ENCODE peak calls at places on chromosomes 5 and 9, in five cellular contexts. D is astrocyte, O is mammary epithelial cell, P is fibroblast of lung, F is PC-9. M is an unnamed sample.

GRCh38 chr9:107286057-107286456 is 3.0 kb downstream of the RAD23B start:
- DNase-seq in D (peak), O (peak), P (peak), F (peak), M (no peak)

GRCh38 chr5:74992791-74993190 is 59.6 kb downstream of the GCNT4 start:
- DNase-seq in D (no peak), O (peak), P (no peak), F (peak), M (no peak)

GRCh38 chr5:60520451-60521210 is 179.3 kb downstream of the DEPDC1B start:
- DNase-seq in D (no peak), O (no peak), P (peak), F (no peak), M (no peak)

GRCh38 chr9:121989010-121989409 is 104.1 kb downstream of the TTLL11 start:
- DNase-seq in D (no peak), O (no peak), P (no peak), F (no peak), M (no peak)

GRCh38 chr5:75052461-75053285 is at the start of gene GCNT4:
- DNase-seq in D (peak), O (peak), P (peak), F (no peak), M (peak)

GRCh38 chr5:61603211-61603908 is 271.3 kb downstream of the ZSWIM6 start:
- DNase-seq in D (peak), O (no peak), P (no peak), F (no peak), M (peak)

GRCh38 chr9:36396985-36397384 is 3.1 kb downstream of the RNF38 start:
- DNase-seq in D (no peak), O (peak), P (peak), F (no peak), M (no peak)

GRCh38 chr5:2430606-2431005 is 320.9 kb downstream of the IRX2 start:
- DNase-seq in D (no peak), O (no peak), P (no peak), F (no peak), M (no peak)

GRCh38 chr9:38224941-38225340 is 155.9 kb upstream of the SHB start:
- DNase-seq in D (no peak), O (no peak), P (no peak), F (no peak), M (no peak)

GRCh38 chr9:81292056-81292805 is 397.1 kb downstream of the TLE1 start:
- DNase-seq in D (no peak), O (no peak), P (no peak), F (no peak), M (no peak)

GRCh38 chr5:156411131-156411727 is 84.3 kb downstream of the SGCD start:
- DNase-seq in D (peak), O (no peak), P (peak), F (no peak), M (peak)

GRCh38 chr9:97362777-97363545 is 48.9 kb upstream of the TDRD7 start:
- DNase-seq in D (no peak), O (no peak), P (no peak), F (no peak), M (no peak)

GRCh38 chr9:129218918-129219317 is 40.9 kb upstream of the IER5L start:
- DNase-seq in D (no peak), O (no peak), P (no peak), F (no peak), M (peak)

GRCh38 chr5:58849151-58849550 is 266.3 kb downstream of the RAB3C start:
- DNase-seq in D (no peak), O (no peak), P (no peak), F (no peak), M (no peak)

GRCh38 chr5:112275671-112276070 is 143.4 kb downstream of the EPB41L4A start:
- DNase-seq in D (no peak), O (no peak), P (no peak), F (no peak), M (no peak)

GRCh38 chr5:83987513-83988292 is 267.0 kb upstream of the HAPLN1 start:
- DNase-seq in D (no peak), O (peak), P (peak), F (no peak), M (no peak)

GRCh38 chr5:9198399-9198798 is 347.5 kb downstream of the SEMA5A start:
- DNase-seq in D (peak), O (no peak), P (peak), F (no peak), M (peak)

GRCh38 chr5:6459896-6460295 is 11.2 kb downstream of the UBE2QL1 start:
- DNase-seq in D (no peak), O (no peak), P (no peak), F (no peak), M (no peak)

GRCh38 chr9:90458485-90458884 is 184.1 kb downstream of the DIRAS2 start:
- DNase-seq in D (no peak), O (no peak), P (no peak), F (peak), M (no peak)

GRCh38 chr9:86253577-86253976 is 5.9 kb downstream of the C9orf153 start:
- DNase-seq in D (no peak), O (no peak), P (no peak), F (no peak), M (no peak)

GRCh38 chr5:180670586-180671359 is 21.4 kb upstream of the FLT4 start:
- DNase-seq in D (peak), O (peak), P (peak), F (no peak), M (peak)

GRCh38 chr5:112279082-112279481 is 140.0 kb downstream of the EPB41L4A start:
- DNase-seq in D (no peak), O (no peak), P (no peak), F (no peak), M (no peak)

GRCh38 chr5:16500024-16500423 is 34.4 kb upstream of the ZNF622 start:
- DNase-seq in D (no peak), O (no peak), P (no peak), F (peak), M (no peak)

GRCh38 chr9:113955076-113955752 is 79.1 kb downstream of the ZNF618 start:
- DNase-seq in D (peak), O (no peak), P (peak), F (no peak), M (peak)

GRCh38 chr5:143170104-143170503 is 233.4 kb downstream of the NR3C1 start:
- DNase-seq in D (no peak), O (no peak), P (no peak), F (no peak), M (no peak)

GRCh38 chr9:84271004-84271886 is 69.3 kb downstream of the SLC28A3 start:
- DNase-seq in D (peak), O (no peak), P (peak), F (no peak), M (no peak)

GRCh38 chr5:139683295-139684271 is 35.4 kb downstream of the CXXC5 start:
- DNase-seq in D (no peak), O (no peak), P (no peak), F (no peak), M (no peak)

GRCh38 chr5:41151562-41151961 is 61.8 kb downstream of the C6 start:
- DNase-seq in D (no peak), O (no peak), P (peak), F (no peak), M (peak)

GRCh38 chr5:4104831-4105597 is 509.4 kb downstream of the IRX1 start:
- DNase-seq in D (no peak), O (no peak), P (no peak), F (no peak), M (no peak)

GRCh38 chr9:124320062-124320973 is 62.6 kb downstream of the NEK6 start:
- DNase-seq in D (no peak), O (peak), P (peak), F (peak), M (peak)

GRCh38 chr9:127090341-127090985 is 32.0 kb downstream of the ANGPTL2 start:
- DNase-seq in D (no peak), O (no peak), P (no peak), F (no peak), M (no peak)

GRCh38 chr9:127091526-127091925 is 30.9 kb downstream of the ANGPTL2 start:
- DNase-seq in D (no peak), O (no peak), P (no peak), F (no peak), M (no peak)

GRCh38 chr9:127088724-127089615 is 33.5 kb downstream of the ANGPTL2 start:
- DNase-seq in D (no peak), O (no peak), P (no peak), F (no peak), M (no peak)

GRCh38 chr9:127087836-127088235 is 34.6 kb downstream of the ANGPTL2 start:
- DNase-seq in D (no peak), O (no peak), P (no peak), F (no peak), M (no peak)

DNA sequence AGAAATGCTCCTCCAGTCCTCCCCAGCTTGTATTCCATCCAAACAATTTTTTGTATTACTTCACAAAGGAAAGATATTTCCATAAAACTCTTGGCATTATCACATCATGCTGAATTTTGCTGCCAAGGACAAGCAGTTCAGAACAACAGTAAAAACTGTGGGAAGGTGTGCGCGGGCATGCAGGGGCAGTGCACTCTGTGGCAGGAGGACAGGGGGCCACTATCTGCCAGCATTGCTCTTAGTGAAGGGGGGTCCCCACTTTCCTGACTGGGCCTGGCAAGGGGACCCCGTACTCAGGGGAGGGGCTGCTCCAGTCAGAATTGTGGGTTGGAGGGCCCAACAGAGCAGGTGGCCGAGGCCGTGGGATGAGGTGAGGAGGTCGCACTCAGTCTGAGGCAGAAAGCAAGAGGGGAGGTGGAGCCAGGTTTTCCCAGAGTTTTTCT is 32.8 kb downstream of the ANGPTL2 start:
- DNase-seq in D (no peak), O (no peak), P (no peak), F (no peak), M (no peak)
- H3K27ac ChIP-seq in D (no peak), O (no peak), P (no peak), F (no peak), M (no peak)

DNA sequence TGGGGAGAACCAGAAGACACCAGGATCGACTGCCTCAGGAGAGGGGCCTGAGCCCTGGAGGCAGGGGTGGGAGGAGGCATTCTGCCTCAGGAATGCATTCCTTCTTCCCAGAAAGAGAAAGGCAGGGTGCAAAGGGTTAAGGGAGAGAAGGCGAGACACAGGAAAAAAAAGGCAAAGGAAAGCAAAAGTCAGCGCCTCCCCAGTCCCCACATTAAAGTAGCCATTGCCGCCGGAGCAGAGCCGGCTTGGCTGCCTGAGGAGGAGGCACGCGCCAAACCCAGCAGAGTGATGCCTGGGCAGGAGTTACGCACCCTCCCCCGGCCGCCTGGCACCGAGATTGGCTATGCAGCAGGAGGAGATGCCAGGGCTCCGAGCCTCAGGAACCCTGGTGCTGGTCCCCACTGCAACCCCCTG is 123.9 kb upstream of the PHYKPL start:
- DNase-seq in D (no peak), O (no peak), P (no peak), F (no peak), M (peak)
- H3K4me3 ChIP-seq in D (no peak), O (no peak), P (no peak), F (no peak), M (no peak)

GRCh38 chr5:177355162-177355867 is 2.4 kb upstream of the RGS14 start:
- DNase-seq in D (no peak), O (no peak), P (no peak), F (no peak), M (no peak)

GRCh38 chr5:177354256-177354655 is 2.8 kb upstream of the LMAN2 start:
- DNase-seq in D (no peak), O (no peak), P (no peak), F (no peak), M (no peak)

GRCh38 chr5:177353093-177353492 is 1.6 kb upstream of the LMAN2 start:
- DNase-seq in D (no peak), O (no peak), P (no peak), F (no peak), M (peak)

GRCh38 chr5:177355868-177356168 is 1.9 kb upstream of the RGS14 start:
- DNase-seq in D (no peak), O (no peak), P (no peak), F (no peak), M (peak)

GRCh38 chr5:177354716-177355115 is 3.0 kb upstream of the RGS14 start:
- DNase-seq in D (no peak), O (no peak), P (no peak), F (no peak), M (peak)
- H3K4me2 ChIP-seq in D (no peak), O (no peak), P (no peak), F (no peak), M (no peak)

GRCh38 chr9:6229186-6229585 is 13.6 kb downstream of the IL33 start:
- DNase-seq in D (no peak), O (no peak), P (no peak), F (no peak), M (no peak)

GRCh38 chr9:6229604-6230003 is 14.0 kb downstream of the IL33 start:
- DNase-seq in D (no peak), O (no peak), P (no peak), F (no peak), M (no peak)

GRCh38 chr9:6226696-6227095 is 11.1 kb downstream of the IL33 start:
- DNase-seq in D (peak), O (peak), P (peak), F (no peak), M (no peak)

GRCh38 chr9:6232546-6232945 is 16.9 kb downstream of the IL33 start:
- DNase-seq in D (no peak), O (no peak), P (no peak), F (no peak), M (no peak)

DNA sequence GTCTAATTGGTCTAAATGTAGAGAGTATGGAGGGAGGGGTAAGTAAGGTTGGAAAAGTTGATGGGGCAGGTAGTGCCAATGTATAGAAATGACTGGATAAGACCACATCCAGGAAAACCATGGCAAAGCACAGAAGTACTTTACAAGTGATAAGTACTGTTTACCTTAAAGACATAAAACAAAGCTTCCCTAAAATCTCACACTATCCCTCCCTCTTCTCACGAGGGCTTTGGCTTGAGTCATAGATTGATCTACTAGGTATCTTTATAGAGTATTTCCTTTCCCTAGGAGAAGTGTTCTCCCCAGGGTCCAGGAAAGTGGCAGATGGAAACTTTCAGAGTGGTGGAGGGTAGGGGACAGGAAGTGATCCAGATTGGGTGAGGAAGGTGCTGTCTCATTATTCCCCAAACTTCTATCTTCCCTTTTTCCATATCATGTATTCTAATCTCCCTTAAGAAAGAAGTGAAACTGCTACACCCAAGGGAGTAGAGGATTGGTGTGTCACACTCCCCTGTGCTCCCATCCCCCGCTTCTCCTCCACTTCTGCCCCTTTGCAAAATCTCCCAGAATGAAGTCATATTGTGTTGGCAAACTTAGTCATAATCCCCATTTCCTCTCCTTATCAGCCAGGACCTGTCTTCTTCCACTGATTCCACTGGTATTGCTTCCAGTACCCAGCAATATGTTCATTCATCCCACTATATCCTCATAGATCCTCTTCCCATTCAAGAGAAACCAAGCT is 14.6 kb downstream of the IL33 start:
- DNase-seq in D (no peak), O (peak), P (no peak), F (no peak), M (no peak)
- H3K27ac ChIP-seq in D (no peak), O (no peak), P (no peak), F (no peak), M (no peak)

DNA sequence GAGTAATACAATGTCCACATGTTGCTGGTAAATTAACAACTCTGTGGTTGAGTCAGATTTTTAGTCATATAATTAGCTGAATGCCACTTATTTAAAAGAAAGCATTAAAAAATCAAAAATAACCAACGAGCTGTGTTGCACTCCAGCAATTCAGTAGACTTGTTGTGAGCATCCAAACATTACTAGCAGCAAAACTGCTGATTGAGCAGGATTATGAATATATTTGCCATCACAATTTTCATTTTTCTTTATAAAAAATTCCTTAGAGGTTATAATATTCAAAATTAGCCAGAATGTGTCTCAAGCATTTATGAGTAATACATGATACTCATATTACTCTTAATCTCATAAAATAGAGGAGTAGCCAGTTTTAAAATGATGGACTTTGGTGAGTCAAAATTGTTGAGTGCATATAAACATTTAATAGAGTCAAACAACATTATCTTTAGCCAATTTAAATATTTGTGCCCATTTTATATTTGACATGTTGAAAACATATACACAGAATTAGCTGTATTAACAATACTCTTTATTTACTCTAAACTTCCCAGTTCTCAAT is 44.0 kb downstream of the ST8SIA4 start:
- DNase-seq in D (no peak), O (no peak), P (no peak), F (no peak), M (no peak)
- H3K4me3 ChIP-seq in D (no peak), O (no peak), P (no peak), F (no peak), M (no peak)

GRCh38 chr9:95085861-95086563 is 231.5 kb downstream of the FANCC start:
- DNase-seq in D (no peak), O (no peak), P (no peak), F (no peak), M (peak)
- H3K4me2 ChIP-seq in D (no peak), O (no peak), P (no peak), F (no peak), M (no peak)

M was measured in osteoblast.